ENCODE peak calls at places on chromosome 5, in four cellular contexts. W, G, A and V are unnamed samples. For H3K27me3 and H3K36me3, the result is how much of the 10 kb centered on the place peaks cover.

GRCh38 chr5:170151105-170151831 is 45.6 kb downstream of the FOXI1 start:
- DNase-seq in W (peak), G (no peak), A (peak), V (peak)

GRCh38 chr5:36573441-36573840 is 33.0 kb upstream of the SLC1A3 start:
- DNase-seq in W (peak), G (no peak), A (no peak), V (peak)

GRCh38 chr5:3194141-3194540 is 401.5 kb upstream of the IRX1 start:
- DNase-seq in W (no peak), G (no peak), A (no peak), V (no peak)

GRCh38 chr5:96546120-96546519 is 113.1 kb upstream of the PCSK1 start:
- DNase-seq in W (peak), G (no peak), A (no peak), V (no peak)

GRCh38 chr5:65128226-65128625 is 353.5 kb downstream of the ADAMTS6 start:
- DNase-seq in W (no peak), G (no peak), A (no peak), V (no peak)

GRCh38 chr5:14158890-14159666 is 15.9 kb downstream of the TRIO start:
- DNase-seq in W (no peak), G (no peak), A (no peak), V (no peak)

GRCh38 chr5:96930058-96930457 is 5.8 kb upstream of the LNPEP start:
- DNase-seq in W (no peak), G (no peak), A (no peak), V (no peak)

GRCh38 chr5:95600557-95600956 is 19.3 kb upstream of the GPR150 start:
- DNase-seq in W (no peak), G (no peak), A (no peak), V (no peak)

GRCh38 chr5:111411321-111411720 is 101.0 kb downstream of the STARD4 start:
- DNase-seq in W (no peak), G (no peak), A (no peak), V (no peak)

GRCh38 chr5:73155541-73156222 is 17.3 kb upstream of the TMEM174 start:
- DNase-seq in W (no peak), G (no peak), A (no peak), V (no peak)

GRCh38 chr5:73158313-73158712 is 14.7 kb upstream of the TMEM174 start:
- DNase-seq in W (no peak), G (no peak), A (no peak), V (no peak)

GRCh38 chr5:73154607-73155006 is 18.4 kb upstream of the TMEM174 start:
- DNase-seq in W (no peak), G (no peak), A (no peak), V (no peak)

GRCh38 chr5:73157399-73158303 is 15.3 kb upstream of the TMEM174 start:
- DNase-seq in W (no peak), G (no peak), A (no peak), V (no peak)

GRCh38 chr5:73160239-73160671 is 12.7 kb upstream of the TMEM174 start:
- DNase-seq in W (peak), G (no peak), A (no peak), V (no peak)
- H3K4me3 ChIP-seq in W (peak), G (no peak), A (no peak), V (no peak)

DNA sequence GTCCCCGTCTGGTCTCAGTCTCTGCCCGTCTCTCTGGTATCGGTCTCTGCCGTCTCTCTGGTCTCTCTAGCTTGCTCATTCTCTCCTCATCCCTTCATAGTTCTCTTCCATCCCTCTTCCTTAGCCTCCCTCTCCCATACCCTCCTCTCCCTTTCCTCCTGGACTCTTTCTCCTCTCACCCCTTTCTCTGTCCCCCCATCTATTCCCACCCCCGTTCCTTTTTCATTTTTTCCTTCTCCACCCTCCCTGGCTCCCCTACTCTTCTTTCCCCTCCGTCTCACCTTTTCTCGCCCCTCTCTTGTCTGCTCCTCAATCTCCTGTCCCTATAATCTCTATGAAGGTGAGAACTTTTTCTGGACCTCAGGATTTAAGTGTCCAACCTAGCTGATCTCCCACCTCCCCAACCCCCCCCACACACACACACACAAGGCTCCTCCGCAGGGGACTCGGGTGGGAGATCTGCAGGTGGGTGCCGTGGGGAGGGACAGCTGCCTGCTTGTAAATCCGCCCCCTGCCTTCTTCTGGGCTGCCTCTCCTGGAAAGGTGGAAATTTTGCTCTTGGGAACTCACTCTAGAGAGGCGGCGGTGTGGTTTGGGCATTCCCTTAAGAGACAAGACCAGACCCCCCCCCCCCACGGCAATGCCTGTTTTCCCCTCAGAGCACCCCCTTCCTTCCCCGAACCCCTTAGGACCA is 953 bp downstream of the UBE2QL1 start:
- DNase-seq in W (no peak), G (no peak), A (no peak), V (no peak)
- H3K27me3 ChIP-seq in W (under half), G (under half), A (under half), V (under half)

DNA sequence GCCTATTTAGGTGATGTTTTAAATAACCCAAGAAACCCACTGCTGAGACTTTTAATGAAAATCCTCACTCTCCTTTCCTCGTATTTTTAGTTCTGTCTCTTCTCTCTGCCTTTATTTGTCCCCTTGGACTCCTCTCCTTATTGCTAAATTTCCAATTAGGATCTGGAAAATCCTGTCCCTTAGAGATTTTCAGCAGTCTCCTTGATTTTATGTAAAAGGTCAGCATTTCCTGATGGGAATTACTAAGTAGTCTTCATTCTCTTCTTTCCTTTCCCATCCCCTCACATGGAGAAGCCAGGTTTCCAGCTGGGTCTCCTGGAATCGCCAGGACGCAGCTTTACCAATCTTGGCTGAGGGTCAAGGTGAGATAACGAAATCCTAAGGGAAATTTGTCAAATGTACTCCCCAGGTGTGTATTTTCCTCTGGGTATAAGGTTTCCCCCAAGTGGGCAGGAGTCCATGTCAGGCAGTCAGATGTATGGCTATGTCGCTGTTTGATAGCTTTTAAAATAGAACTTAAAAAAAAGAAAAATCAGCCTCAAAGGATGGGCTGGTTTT is 11.7 kb downstream of the STC2 start:
- DNase-seq in W (no peak), G (no peak), A (no peak), V (no peak)
- H3K36me3 ChIP-seq in W (under half), G (under half), A (under half), V (half or more)

GRCh38 chr5:74543162-74543995 is 97.1 kb downstream of the ENC1 start:
- DNase-seq in W (peak), G (no peak), A (no peak), V (peak)
- H3K4me3 ChIP-seq in W (peak), G (no peak), A (no peak), V (peak)